ENCODE peak calls at places on chromosomes 1 and 21, in four cellular contexts. A, D, J and R are unnamed samples. For H3K9me3, the result is how much of the 10 kb centered on the place peaks cover.

GRCh38 chr1:163673756-163674155 is 352.0 kb downstream of the NUF2 start:
- DNase-seq in A (no peak), D (no peak), J (no peak), R (peak)

GRCh38 chr1:222369991-222370910 is 177.7 kb downstream of the HHIPL2 start:
- DNase-seq in A (no peak), D (no peak), J (no peak), R (peak)

GRCh38 chr1:204828352-204828850 is 42.3 kb upstream of the NFASC start:
- DNase-seq in A (peak), D (no peak), J (peak), R (no peak)

GRCh38 chr1:230868736-230869385 is 540 bp upstream of the C1orf198 start:
- DNase-seq in A (no peak), D (no peak), J (no peak), R (no peak)

GRCh38 chr1:202045699-202046098 is 35.3 kb downstream of the ELF3 start:
- DNase-seq in A (no peak), D (no peak), J (no peak), R (no peak)

GRCh38 chr1:45386219-45386618 is 46.0 kb upstream of the MUTYH start:
- DNase-seq in A (no peak), D (no peak), J (no peak), R (no peak)

GRCh38 chr1:184025242-184025675 is 12.3 kb downstream of the COLGALT2 start:
- DNase-seq in A (no peak), D (no peak), J (no peak), R (peak)

GRCh38 chr1:29669912-29670311 is 433.6 kb downstream of the PTPRU start:
- DNase-seq in A (no peak), D (no peak), J (no peak), R (no peak)

GRCh38 chr1:69994261-69994660 is 211.1 kb downstream of the LRRC40 start:
- DNase-seq in A (no peak), D (no peak), J (no peak), R (no peak)

GRCh38 chr1:153880962-153881361 is 41.8 kb downstream of the GATAD2B start:
- DNase-seq in A (no peak), D (no peak), J (peak), R (peak)

GRCh38 chr1:29503441-29503840 is 267.1 kb downstream of the PTPRU start:
- DNase-seq in A (no peak), D (no peak), J (no peak), R (no peak)

GRCh38 chr1:197448390-197448789 is 180.3 kb downstream of the CRB1 start:
- DNase-seq in A (no peak), D (no peak), J (no peak), R (no peak)

GRCh38 chr21:42980959-42981523 is 6.7 kb downstream of the PKNOX1 start:
- DNase-seq in A (no peak), D (no peak), J (no peak), R (no peak)

GRCh38 chr21:39011911-39012310 is 171.3 kb downstream of the PSMG1 start:
- DNase-seq in A (no peak), D (no peak), J (no peak), R (no peak)

DNA sequence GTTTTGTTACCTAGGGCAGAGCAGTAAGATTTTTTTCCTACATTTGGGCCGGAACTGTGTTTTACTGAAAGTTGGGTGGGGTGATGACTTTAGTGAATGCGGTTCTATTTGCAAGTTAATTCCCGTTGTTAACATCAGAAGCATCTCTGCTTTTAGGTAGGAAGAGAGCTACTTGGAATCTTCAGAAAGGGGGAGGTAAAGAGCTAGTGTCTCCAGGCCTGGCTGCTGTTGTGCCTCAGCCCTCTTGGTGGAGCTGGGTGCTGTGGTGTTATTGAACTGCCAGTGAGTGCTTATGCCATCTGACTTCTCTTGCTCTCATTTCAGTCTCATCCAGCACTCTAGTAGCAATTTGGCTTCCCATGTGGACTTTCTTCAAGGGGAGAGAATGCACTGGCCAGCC is 3.4 kb downstream of the KDM4A start:
- DNase-seq in A (peak), D (peak), J (peak), R (peak)
- TF ChIP-seq ELK1 in A (no peak), D (no peak), J (no peak), R (no peak)

GRCh38 chr1:152776361-152776760 is 1.4 kb downstream of the LCE1F start:
- DNase-seq in A (no peak), D (no peak), J (no peak), R (no peak)
- H3K9me3 ChIP-seq in A (under half), D (under half), J (under half), R (under half)

GRCh38 chr1:208521534-208521933 is 277.4 kb upstream of the PLXNA2 start:
- DNase-seq in A (no peak), D (no peak), J (no peak), R (no peak)

GRCh38 chr1:208524376-208524775 is 280.2 kb upstream of the PLXNA2 start:
- DNase-seq in A (no peak), D (no peak), J (no peak), R (no peak)

GRCh38 chr1:208523007-208523406 is 278.8 kb upstream of the PLXNA2 start:
- DNase-seq in A (no peak), D (no peak), J (no peak), R (no peak)

GRCh38 chr1:208516780-208517179 is 272.6 kb upstream of the PLXNA2 start:
- DNase-seq in A (no peak), D (no peak), J (no peak), R (no peak)

DNA sequence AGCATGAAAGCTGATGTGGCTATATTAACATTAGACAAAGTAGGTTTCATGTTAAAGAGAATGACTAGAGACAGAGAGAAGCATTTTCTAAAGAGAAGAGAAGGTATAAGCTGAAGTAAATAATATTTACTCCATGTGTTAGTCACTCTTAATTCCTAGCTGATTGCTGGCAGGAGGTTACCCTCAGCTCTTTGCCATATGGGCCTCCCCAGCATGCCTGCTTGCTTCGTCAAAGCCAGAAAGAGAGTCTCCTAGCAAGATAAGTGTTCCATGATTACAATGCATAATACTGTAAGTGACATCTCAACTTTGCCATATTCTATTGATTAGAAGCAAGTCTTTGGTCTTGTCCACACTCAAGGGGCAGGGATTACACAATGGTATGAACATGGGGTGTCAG is 276.5 kb upstream of the PLXNA2 start:
- DNase-seq in A (no peak), D (no peak), J (no peak), R (no peak)
- TF ChIP-seq ELK1 in A (no peak), D (no peak), J (no peak), R (no peak)

GRCh38 chr21:19034041-19034440 is 630.5 kb upstream of the TMPRSS15 start:
- DNase-seq in A (no peak), D (no peak), J (no peak), R (no peak)
- H3K9me3 ChIP-seq in A (under half), D (under half), J (under half), R (under half)

GRCh38 chr1:167488786-167489185 is 29.5 kb downstream of the CD247 start:
- DNase-seq in A (no peak), D (no peak), J (no peak), R (no peak)

GRCh38 chr1:167487614-167488013 is 30.7 kb downstream of the CD247 start:
- DNase-seq in A (no peak), D (no peak), J (no peak), R (no peak)

GRCh38 chr1:167490765-167491164 is 27.6 kb downstream of the CD247 start:
- DNase-seq in A (no peak), D (no peak), J (no peak), R (no peak)

GRCh38 chr1:167491586-167492408 is 26.5 kb downstream of the CD247 start:
- DNase-seq in A (no peak), D (no peak), J (no peak), R (no peak)

GRCh38 chr1:167489581-167490340 is 28.6 kb downstream of the CD247 start:
- DNase-seq in A (no peak), D (no peak), J (no peak), R (no peak)
- TF ChIP-seq ELK1 in A (no peak), D (no peak), J (no peak), R (no peak)